ENCODE peak calls at places on chromosome 1, in four cellular contexts. E is spleen, Z is A549, K is HCT116. P is an unnamed sample.
A peak's percentile ranks its signal among the peaks of the same experiment; 100 is the strongest.

GRCh38 chr1:218751208-218751948 is 406.2 kb downstream of the TGFB2 start:
- DNase-seq in K (no peak), E (no peak), Z (no peak), P (no peak)

GRCh38 chr1:118184737-118185082 is 318 bp downstream of the SPAG17 start:
- DNase-seq in K (no peak), Z (peak; percentile 6), E (no peak), P (no peak)

GRCh38 chr1:59526240-59526639 is 229.3 kb downstream of the FGGY start:
- DNase-seq in K (no peak), Z (no peak), E (no peak), P (no peak)

GRCh38 chr1:235290740-235291502 is 37.1 kb downstream of the ARID4B start:
- DNase-seq in K (no peak), Z (no peak), E (no peak), P (no peak)

GRCh38 chr1:59013276-59013927 is 229.6 kb upstream of the JUN start:
- DNase-seq in Z (no peak), K (no peak), E (peak; percentile 82), P (peak; percentile 41)

GRCh38 chr1:39816431-39817090 is 27.9 kb upstream of the BMP8B start:
- DNase-seq in E (peak; percentile 86), K (peak; percentile 61), Z (peak; percentile 68), P (peak; percentile 63)

GRCh38 chr1:2783069-2783434 is 18.4 kb downstream of the TTC34 start:
- DNase-seq in E (peak; percentile 54), Z (no peak), K (no peak), P (no peak)

GRCh38 chr1:11790880-11791715 is 14.7 kb downstream of the MTHFR start:
- DNase-seq in K (peak; percentile 72), Z (peak; percentile 71), E (peak; percentile 90), P (peak; percentile 97)

GRCh38 chr1:16064536-16065196 is 8.8 kb downstream of the FAM131C start:
- DNase-seq in Z (no peak), E (no peak), K (no peak), P (no peak)

GRCh38 chr1:91742848-91743292 is 143.1 kb downstream of the TGFBR3 start:
- DNase-seq in E (no peak), K (no peak), Z (no peak), P (peak; percentile 66)
- H3K4me3 ChIP-seq in E (no peak overlapping the region), K (no peak overlapping the region), Z (no peak overlapping the region), P (no peak overlapping the region)

DNA sequence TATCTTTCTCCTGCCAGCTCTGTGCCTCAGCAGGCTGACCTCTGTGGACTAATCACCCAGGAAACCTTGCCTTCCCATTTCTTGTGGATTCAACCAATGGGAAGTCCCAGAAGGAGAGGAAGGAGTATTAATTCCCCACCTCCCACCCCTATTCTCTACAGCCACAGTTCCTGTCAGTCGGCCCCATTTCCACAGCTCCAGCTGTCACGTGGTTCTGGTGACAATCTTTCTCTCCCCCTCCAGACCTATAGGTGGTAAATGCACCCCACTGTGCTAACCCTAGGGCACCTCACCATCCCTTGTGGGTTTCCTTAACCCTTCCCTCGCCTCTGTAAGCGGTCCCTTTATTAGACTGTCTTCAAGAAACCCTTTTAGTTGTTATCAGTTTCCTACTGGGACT is 46.9 kb upstream of the SSBP3 start:
- DNase-seq in K (no peak), Z (no peak), E (no peak), P (no peak)
- TF ChIP-seq POLR2A in K (no peak), Z (no peak), E (no peak), P (no peak)

DNA sequence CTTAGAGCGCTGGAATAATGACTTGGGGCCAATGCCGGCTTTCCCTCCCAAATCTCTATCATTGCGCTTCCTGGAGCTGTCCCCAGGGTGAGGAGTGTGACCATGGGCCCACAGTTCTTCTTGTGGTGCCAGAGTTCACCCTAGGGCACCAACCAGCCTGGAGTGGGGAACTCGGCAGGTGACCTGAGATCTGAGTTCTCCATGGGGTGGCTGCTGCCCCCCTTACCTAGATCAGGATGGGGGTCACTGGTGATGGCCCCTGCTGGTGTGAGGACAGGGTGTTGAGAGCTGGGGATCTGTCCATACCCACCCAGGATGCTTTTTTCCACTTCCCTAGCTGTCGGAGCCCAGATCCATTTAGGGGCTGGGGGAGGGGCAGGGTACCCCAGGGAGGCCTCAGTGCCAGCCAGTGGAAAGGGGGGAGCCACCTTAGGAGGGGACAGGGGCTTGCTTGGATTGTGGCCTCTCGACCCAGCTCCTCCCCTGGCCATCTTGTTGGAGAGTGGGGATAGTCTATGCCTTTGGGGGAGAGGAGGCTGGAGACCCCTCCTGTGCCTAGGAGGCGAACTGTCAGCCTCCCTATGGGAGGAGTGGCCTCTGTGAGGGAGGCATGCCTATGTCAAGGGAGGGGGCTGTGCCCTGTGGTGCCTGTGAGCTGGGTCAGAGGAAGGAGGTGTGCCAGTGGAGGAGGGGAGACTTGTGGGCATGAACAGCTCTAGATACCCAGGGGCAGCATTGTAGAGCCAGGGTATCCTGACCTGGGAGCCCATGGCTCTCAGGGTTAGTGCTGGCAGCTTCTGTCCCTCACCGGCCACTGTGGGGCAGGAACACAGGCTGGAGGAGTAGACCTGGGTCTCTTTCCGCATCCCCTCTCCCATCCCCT is 1.8 kb downstream of the FOXO6 start:
- DNase-seq in K (no peak), E (peak; percentile 64), Z (no peak), P (peak; percentile 23)
- H3K4me3 ChIP-seq in K (no peak overlapping the region), E (peak overlapping the region; percentile 74), Z (no peak overlapping the region), P (peak overlapping the region; percentile 71)

DNA sequence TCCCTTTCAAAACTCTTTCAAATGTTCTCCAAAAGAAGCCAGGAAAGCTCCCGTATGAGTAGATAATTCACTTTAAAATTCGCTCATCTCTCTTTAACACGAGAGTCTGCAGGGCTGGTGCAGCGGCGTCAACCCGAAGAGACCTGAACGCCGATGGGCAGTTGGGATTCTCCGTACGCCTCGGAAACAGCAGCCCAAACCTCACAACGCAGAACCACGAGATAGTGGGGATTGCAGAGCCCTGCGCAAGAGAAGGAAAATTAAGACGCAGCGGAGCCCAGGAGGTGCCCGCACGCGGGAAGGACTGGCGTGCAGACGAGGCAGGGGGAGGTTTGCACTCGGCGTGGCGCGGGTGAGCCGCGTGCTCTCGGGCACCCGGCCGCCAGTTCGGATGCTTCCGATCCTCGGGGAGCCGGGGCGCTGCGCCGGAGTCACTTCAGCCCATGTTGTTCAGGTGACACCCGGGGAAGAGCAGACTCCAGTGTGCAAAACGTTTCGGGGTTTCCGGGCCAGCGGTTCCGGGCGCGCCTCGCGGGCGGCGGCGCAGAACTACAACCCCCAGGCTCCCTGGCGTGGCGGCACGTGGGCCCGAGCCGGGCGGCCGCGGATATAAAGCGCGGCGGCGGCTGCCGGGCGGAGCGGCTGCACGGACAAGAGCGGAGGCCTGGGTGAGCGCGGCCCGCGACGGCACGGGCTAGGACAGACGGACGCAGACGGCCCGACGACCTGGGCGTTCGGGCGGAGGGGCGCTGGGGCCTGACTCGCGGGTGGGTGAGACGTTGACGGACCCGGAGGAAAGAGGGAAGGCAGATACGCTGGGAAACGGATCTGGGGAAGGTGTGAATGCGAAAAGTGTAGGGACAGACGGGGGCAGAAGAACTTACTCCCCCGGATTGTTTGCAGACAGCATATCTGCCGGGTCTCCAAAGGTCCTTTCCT is at the start of gene NPL:
- DNase-seq in Z (peak; percentile 68), K (no peak), E (peak; percentile 97), P (peak; percentile 87)
- TF ChIP-seq POLR2A in Z (peak; percentile 54), K (no peak), E (peak; percentile 72), P (peak; percentile 90)

GRCh38 chr1:34868230-34869049 is 8.9 kb upstream of the SMIM12 start:
- DNase-seq in Z (no peak), K (no peak), E (no peak), P (no peak)

GRCh38 chr1:34865573-34865972 is 6.0 kb upstream of the SMIM12 start:
- DNase-seq in E (no peak), Z (no peak), K (no peak), P (no peak)

GRCh38 chr1:34867421-34867820 is 7.9 kb upstream of the SMIM12 start:
- DNase-seq in Z (no peak), E (no peak), K (no peak), P (no peak)

GRCh38 chr1:34865981-34866761 is 6.6 kb upstream of the SMIM12 start:
- DNase-seq in Z (peak; percentile 75), E (peak; percentile 98), K (peak; percentile 37), P (peak; percentile 88)

GRCh38 chr1:34866762-34867109 is 7.2 kb upstream of the SMIM12 start:
- DNase-seq in E (no peak), K (no peak), Z (no peak), P (no peak)
- H3K4me3 ChIP-seq in E (peak overlapping the region; percentile 78), K (peak overlapping the region; percentile 28), Z (peak overlapping the region; percentile 50), P (peak overlapping the region; percentile 77)